ENCODE peak calls at places on chromosomes 3 and 15, in four cellular contexts. B is body of pancreas; Q is mucosa of descending colon; G is CD8-positive, alpha-beta T cell. T is an unnamed sample.

GRCh38 chr3:73513260-73513659 is 111.5 kb downstream of the PDZRN3 start:
- DNase-seq in G (no peak), B (peak), Q (peak), T (no peak)

GRCh38 chr3:158244274-158244673 is 134.4 kb downstream of the RSRC1 start:
- DNase-seq in B (no peak), G (no peak), Q (no peak), T (no peak)

GRCh38 chr15:60326824-60327654 is 70.7 kb downstream of the ANXA2 start:
- DNase-seq in B (no peak), G (no peak), Q (peak), T (no peak)

GRCh38 chr15:71237456-71238188 is 122.4 kb downstream of the THSD4 start:
- DNase-seq in Q (peak), B (peak), G (no peak), T (no peak)

GRCh38 chr15:46768287-46768686 is 949.0 kb upstream of the SEMA6D start:
- DNase-seq in G (no peak), Q (peak), B (no peak), T (no peak)

GRCh38 chr15:39193611-39194010 is 387.3 kb upstream of the THBS1 start:
- DNase-seq in G (no peak), B (no peak), Q (no peak), T (no peak)

GRCh38 chr3:102163039-102163817 is 271.6 kb upstream of the ZPLD1 start:
- DNase-seq in B (peak), Q (no peak), G (no peak), T (peak)

GRCh38 chr3:129530331-129530761 is 1.9 kb downstream of the RHO start:
- DNase-seq in Q (no peak), B (no peak), G (no peak), T (no peak)

GRCh38 chr3:107111889-107112288 is 265.4 kb upstream of the CCDC54 start:
- DNase-seq in Q (no peak), B (no peak), G (no peak), T (no peak)

GRCh38 chr3:16801698-16802097 is 83.1 kb upstream of the PLCL2 start:
- DNase-seq in B (peak), Q (no peak), G (no peak), T (no peak)

GRCh38 chr15:82585072-82585471 is 44.8 kb upstream of the RPS17 start:
- DNase-seq in G (no peak), Q (no peak), B (peak), T (no peak)

GRCh38 chr3:95120921-95121320 is 1058.1 kb downstream of the NSUN3 start:
- DNase-seq in B (no peak), Q (no peak), G (no peak), T (no peak)

GRCh38 chr3:42747581-42747980 is 25.5 kb downstream of the CCDC13 start:
- DNase-seq in G (peak), Q (no peak), B (no peak), T (peak)

GRCh38 chr3:171615742-171616141 is 155.5 kb upstream of the TNIK start:
- DNase-seq in Q (no peak), G (no peak), B (no peak), T (no peak)

GRCh38 chr3:46097691-46098241 is 70.5 kb upstream of the XCR1 start:
- DNase-seq in B (no peak), Q (no peak), G (no peak), T (no peak)

GRCh38 chr15:90823455-90823974 is 44.9 kb upstream of the FURIN start:
- DNase-seq in Q (peak), G (no peak), B (no peak), T (no peak)

GRCh38 chr3:13299531-13300155 is 120.5 kb downstream of the NUP210 start:
- DNase-seq in Q (no peak), B (peak), G (no peak), T (peak)

DNA sequence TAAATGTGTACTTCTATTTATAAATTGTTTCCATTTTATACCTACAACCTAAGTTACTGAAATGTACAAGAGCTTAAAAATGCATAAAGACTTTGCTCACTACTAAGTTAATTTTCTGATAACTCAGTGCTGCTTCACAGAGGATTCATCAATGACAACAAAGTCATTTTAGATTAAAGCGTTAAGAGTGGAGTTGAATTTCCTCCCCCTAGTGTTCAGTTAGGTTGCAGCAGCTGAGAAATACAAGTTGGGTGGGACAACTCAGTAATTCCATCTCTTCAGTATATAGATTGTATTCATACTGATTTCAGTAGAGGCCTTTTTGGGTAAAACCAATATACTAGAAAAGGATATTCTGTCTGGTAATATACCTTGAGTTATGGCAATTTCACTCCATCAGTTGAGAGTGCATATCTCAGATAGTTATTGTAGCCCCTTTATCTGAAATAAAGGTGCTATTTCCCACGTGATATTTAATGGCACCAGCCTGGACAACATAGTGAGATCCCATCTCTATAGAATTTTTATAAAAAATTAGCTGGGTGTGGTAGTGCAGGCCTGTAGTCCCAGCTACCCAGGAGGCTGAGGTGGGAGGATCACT is 6.9 kb upstream of the RPL35A start:
- DNase-seq in Q (peak), B (no peak), G (no peak), T (no peak)
- TF ChIP-seq CTCF in Q (peak), B (peak), G (peak), T (peak)

DNA sequence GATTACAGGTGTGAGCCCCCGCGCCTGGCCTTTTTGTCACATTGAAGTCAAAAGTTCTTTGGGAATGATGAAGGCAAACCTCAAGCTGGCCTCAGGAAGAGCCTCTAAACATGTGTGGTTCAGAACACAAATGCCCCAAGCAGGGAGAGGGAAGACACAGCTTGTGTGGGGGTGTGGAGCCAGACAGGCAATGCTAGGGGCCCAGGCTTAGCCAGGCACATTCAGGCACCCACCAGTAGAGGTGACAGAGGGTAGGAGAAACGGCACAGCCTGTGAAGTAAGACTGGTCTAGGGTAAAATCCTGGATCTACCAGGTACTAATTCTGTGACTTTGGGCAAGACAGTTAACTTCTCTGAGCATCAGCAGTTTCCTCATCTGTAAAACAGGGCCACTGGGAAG is 3.5 kb downstream of the HDC start:
- DNase-seq in G (no peak), Q (no peak), B (no peak), T (no peak)
- TF ChIP-seq CTCF in G (no peak), Q (no peak), B (no peak), T (no peak)

DNA sequence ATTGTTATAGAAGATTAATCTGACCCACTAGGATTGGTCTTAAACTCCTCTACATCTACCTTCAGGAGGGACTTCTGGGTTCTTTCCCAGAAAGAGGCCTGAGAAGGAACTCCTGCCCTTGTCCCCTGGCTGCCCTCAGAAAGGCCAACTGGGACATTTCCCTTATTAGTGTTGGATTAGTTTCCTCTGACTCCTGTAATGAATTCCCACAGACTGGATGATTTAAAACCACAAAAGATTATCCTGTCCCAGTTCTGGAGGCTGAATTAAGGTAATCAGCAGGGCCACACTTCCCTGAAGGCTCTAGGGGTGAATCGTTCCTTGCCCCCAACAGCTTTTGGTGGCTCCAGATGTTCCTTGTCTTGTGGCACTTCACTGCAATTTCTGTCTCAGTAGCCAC is 102.8 kb upstream of the NMNAT3 start:
- DNase-seq in Q (no peak), B (no peak), G (no peak), T (no peak)
- TF ChIP-seq CTCF in Q (no peak), B (no peak), G (no peak), T (no peak)

GRCh38 chr15:98647026-98647773 is 1.1 kb upstream of the IGF1R start:
- DNase-seq in Q (peak), G (peak), B (peak), T (peak)

GRCh38 chr15:98649621-98649995 is 1.3 kb downstream of the IGF1R start:
- DNase-seq in G (peak), B (peak), Q (peak), T (peak)

GRCh38 chr15:98648654-98649537 is 557 bp downstream of the IGF1R start:
- DNase-seq in G (peak), B (peak), Q (peak), T (peak)

GRCh38 chr15:98646546-98647025 is 1.8 kb upstream of the IGF1R start:
- DNase-seq in G (no peak), B (no peak), Q (no peak), T (no peak)

GRCh38 chr15:98647774-98648653 is at the start of gene IGF1R:
- DNase-seq in B (peak), G (peak), Q (peak), T (peak)
- TF ChIP-seq CTCF in B (peak), G (no peak), Q (no peak), T (peak)

GRCh38 chr3:55439657-55440405 is 47.3 kb downstream of the WNT5A start:
- DNase-seq in B (no peak), Q (no peak), G (no peak), T (no peak)

GRCh38 chr3:55445551-55445950 is 41.6 kb downstream of the WNT5A start:
- DNase-seq in Q (peak), B (peak), G (no peak), T (no peak)

GRCh38 chr3:55440406-55440708 is 46.7 kb downstream of the WNT5A start:
- DNase-seq in Q (no peak), G (no peak), B (peak), T (no peak)

GRCh38 chr3:55443346-55443745 is 43.8 kb downstream of the WNT5A start:
- DNase-seq in G (no peak), Q (no peak), B (no peak), T (no peak)

GRCh38 chr3:55441499-55441898 is 45.6 kb downstream of the WNT5A start:
- DNase-seq in G (no peak), Q (no peak), B (no peak), T (no peak)
- TF ChIP-seq CTCF in G (no peak), Q (no peak), B (no peak), T (no peak)

GRCh38 chr3:32421185-32421584 is 29.5 kb downstream of the CMTM7 start:
- DNase-seq in G (no peak), Q (no peak), B (no peak), T (no peak)

GRCh38 chr3:32422943-32423342 is 31.3 kb downstream of the CMTM7 start:
- DNase-seq in B (no peak), G (no peak), Q (no peak), T (no peak)

GRCh38 chr3:32421991-32422859 is 30.6 kb downstream of the CMTM7 start:
- DNase-seq in B (peak), G (no peak), Q (peak), T (no peak)

GRCh38 chr3:32419766-32420137 is 28.1 kb downstream of the CMTM7 start:
- DNase-seq in G (no peak), Q (no peak), B (no peak), T (no peak)

GRCh38 chr3:32420138-32420981 is 28.7 kb downstream of the CMTM7 start:
- DNase-seq in B (peak), Q (no peak), G (no peak), T (no peak)
- TF ChIP-seq CTCF in B (no peak), Q (no peak), G (no peak), T (no peak)

DNA sequence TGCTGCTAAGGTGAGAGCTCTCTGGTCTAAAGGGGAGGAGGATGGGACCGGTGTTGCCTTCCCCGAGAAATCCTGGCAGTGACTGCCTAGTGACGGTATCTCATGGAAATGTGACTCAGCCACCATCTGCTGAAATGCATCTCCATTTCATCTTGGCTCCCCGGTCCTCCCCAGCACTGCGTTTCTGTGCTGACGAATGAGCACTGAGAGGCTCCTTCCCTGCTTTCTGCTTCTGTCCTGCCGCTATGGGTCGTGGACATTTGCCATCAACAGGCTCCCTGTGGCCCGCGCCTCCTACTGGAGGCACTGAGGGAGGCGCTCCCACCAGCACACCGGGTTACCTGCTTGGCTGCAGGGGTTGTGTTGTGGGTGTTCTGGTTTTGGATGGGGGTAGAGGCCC is 13.5 kb upstream of the SEC13 start:
- DNase-seq in Q (no peak), G (no peak), B (peak), T (no peak)
- TF ChIP-seq CTCF in Q (no peak), G (no peak), B (no peak), T (no peak)

GRCh38 chr15:33988384-33988783 is 20.1 kb downstream of the CHRM5 start:
- DNase-seq in B (no peak), Q (no peak), G (no peak), T (no peak)

GRCh38 chr15:33994005-33994615 is 25.8 kb downstream of the CHRM5 start:
- DNase-seq in Q (peak), B (no peak), G (no peak), T (no peak)
- TF ChIP-seq CTCF in Q (no peak), B (no peak), G (no peak), T (no peak)

GRCh38 chr3:38479431-38480092 is 16.6 kb upstream of the EXOG start:
- DNase-seq in B (peak), G (peak), Q (peak), T (no peak)
- TF ChIP-seq CTCF in B (peak), G (peak), Q (peak), T (peak)

GRCh38 chr3:196694941-196695848 is 16.9 kb downstream of the CEP19 start:
- DNase-seq in B (no peak), G (no peak), Q (no peak), T (no peak)

GRCh38 chr3:196697270-196697669 is 14.8 kb downstream of the CEP19 start:
- DNase-seq in Q (no peak), G (no peak), B (no peak), T (no peak)

GRCh38 chr3:196695849-196696226 is 16.2 kb downstream of the CEP19 start:
- DNase-seq in G (no peak), Q (no peak), B (no peak), T (no peak)

GRCh38 chr3:196689941-196690660 is 21.9 kb downstream of the CEP19 start:
- DNase-seq in G (no peak), Q (no peak), B (no peak), T (no peak)

GRCh38 chr3:196694202-196694638 is 17.8 kb downstream of the CEP19 start:
- DNase-seq in G (no peak), Q (no peak), B (no peak), T (no peak)
- TF ChIP-seq CTCF in G (no peak), Q (no peak), B (no peak), T (no peak)

T was measured in mesothelial cell of epicardium.